ENCODE peak calls at places on chromosomes 11 and 22, in four cellular contexts. One of them, this sample, is unnamed. For H3K4me1, the result is how much of the 10 kb centered on the place peaks cover.

GRCh38 chr11:59810189-59810910 is at the start of gene MRPL16:
- DNase-seq in sigmoid colon: peak
- DNase-seq in aorta: peak
- DNase-seq in heart left ventricle: peak
- DNase-seq in this sample: peak

GRCh38 chr11:59186130-59186594 is 14.2 kb downstream of the DTX4 start:
- DNase-seq in sigmoid colon: no peak
- DNase-seq in aorta: no peak
- DNase-seq in heart left ventricle: no peak
- DNase-seq in this sample: peak

GRCh38 chr22:37222440-37222971 is 10.2 kb upstream of the SSTR3 start:
- DNase-seq in sigmoid colon: no peak
- DNase-seq in aorta: peak
- DNase-seq in heart left ventricle: no peak
- DNase-seq in this sample: no peak

GRCh38 chr11:130069684-130070108 is at the start of gene APLP2:
- DNase-seq in sigmoid colon: peak
- DNase-seq in aorta: peak
- DNase-seq in heart left ventricle: peak
- DNase-seq in this sample: peak

GRCh38 chr11:33634291-33634834 is 66.3 kb downstream of the C11orf91 start:
- DNase-seq in sigmoid colon: no peak
- DNase-seq in aorta: no peak
- DNase-seq in heart left ventricle: no peak
- DNase-seq in this sample: no peak

GRCh38 chr11:124179311-124179710 is 3.8 kb upstream of the OR10D3 start:
- DNase-seq in sigmoid colon: no peak
- DNase-seq in aorta: no peak
- DNase-seq in heart left ventricle: no peak
- DNase-seq in this sample: no peak

GRCh38 chr11:120331301-120331966 is 4.8 kb upstream of the ARHGEF12 start:
- DNase-seq in sigmoid colon: no peak
- DNase-seq in aorta: no peak
- DNase-seq in heart left ventricle: no peak
- DNase-seq in this sample: no peak

GRCh38 chr11:7977251-7977917 is 9.8 kb upstream of the EIF3F start:
- DNase-seq in sigmoid colon: no peak
- DNase-seq in aorta: no peak
- DNase-seq in heart left ventricle: no peak
- DNase-seq in this sample: no peak

GRCh38 chr11:38143852-38144251 is 1545.8 kb upstream of the RAG2 start:
- DNase-seq in sigmoid colon: no peak
- DNase-seq in aorta: no peak
- DNase-seq in heart left ventricle: no peak
- DNase-seq in this sample: no peak

GRCh38 chr11:63573881-63574855 is 11.0 kb upstream of the PLAAT2 start:
- DNase-seq in sigmoid colon: peak
- DNase-seq in aorta: no peak
- DNase-seq in heart left ventricle: no peak
- DNase-seq in this sample: no peak

GRCh38 chr11:29161216-29161615 is 855.6 kb downstream of the KCNA4 start:
- DNase-seq in sigmoid colon: no peak
- DNase-seq in aorta: no peak
- DNase-seq in heart left ventricle: no peak
- DNase-seq in this sample: no peak

GRCh38 chr22:44879301-44879680 is 126.9 kb downstream of the ARHGAP8 start:
- DNase-seq in sigmoid colon: peak
- DNase-seq in aorta: peak
- DNase-seq in heart left ventricle: no peak
- DNase-seq in this sample: peak

GRCh38 chr22:38843716-38844660 is at the start of gene NPTXR:
- DNase-seq in sigmoid colon: no peak
- DNase-seq in aorta: peak
- DNase-seq in heart left ventricle: no peak
- DNase-seq in this sample: no peak

GRCh38 chr11:7486731-7487130 is 1.4 kb downstream of the OLFML1 start:
- DNase-seq in sigmoid colon: no peak
- DNase-seq in aorta: no peak
- DNase-seq in heart left ventricle: no peak
- DNase-seq in this sample: no peak

GRCh38 chr11:90134420-90135003 is at the start of gene NAALAD2:
- DNase-seq in sigmoid colon: peak
- DNase-seq in aorta: peak
- DNase-seq in heart left ventricle: peak
- DNase-seq in this sample: peak

GRCh38 chr11:73907191-73907590 is 30.4 kb downstream of the PAAF1 start:
- DNase-seq in sigmoid colon: no peak
- DNase-seq in aorta: no peak
- DNase-seq in heart left ventricle: no peak
- DNase-seq in this sample: no peak

GRCh38 chr11:27722117-27722844 is 22.0 kb upstream of the BDNF start:
- DNase-seq in sigmoid colon: no peak
- DNase-seq in aorta: peak
- DNase-seq in heart left ventricle: no peak
- DNase-seq in this sample: no peak

GRCh38 chr11:68009391-68010000 is 631 bp upstream of the ALDH3B1 start:
- DNase-seq in sigmoid colon: no peak
- DNase-seq in aorta: no peak
- DNase-seq in heart left ventricle: no peak
- DNase-seq in this sample: peak

GRCh38 chr11:75554258-75555022 is 7.6 kb upstream of the SERPINH1 start:
- DNase-seq in sigmoid colon: peak
- DNase-seq in aorta: peak
- DNase-seq in heart left ventricle: peak
- DNase-seq in this sample: peak

GRCh38 chr22:29314537-29315285 is 786 bp downstream of the RASL10A start:
- DNase-seq in sigmoid colon: no peak
- DNase-seq in aorta: peak
- DNase-seq in heart left ventricle: peak
- DNase-seq in this sample: peak

GRCh38 chr11:34395916-34396555 is 38.2 kb upstream of the ABTB2 start:
- DNase-seq in sigmoid colon: no peak
- DNase-seq in aorta: no peak
- DNase-seq in heart left ventricle: no peak
- DNase-seq in this sample: no peak

GRCh38 chr11:119423459-119424254 is 685 bp upstream of the THY1 start:
- DNase-seq in sigmoid colon: no peak
- DNase-seq in aorta: no peak
- DNase-seq in heart left ventricle: no peak
- DNase-seq in this sample: no peak

GRCh38 chr11:70105755-70106571 is 27.8 kb downstream of the ANO1 start:
- DNase-seq in sigmoid colon: peak
- DNase-seq in aorta: no peak
- DNase-seq in heart left ventricle: peak
- DNase-seq in this sample: no peak

GRCh38 chr11:74806267-74806666 is 57.6 kb downstream of the RNF169 start:
- DNase-seq in sigmoid colon: no peak
- DNase-seq in aorta: no peak
- DNase-seq in heart left ventricle: no peak
- DNase-seq in this sample: no peak

DNA sequence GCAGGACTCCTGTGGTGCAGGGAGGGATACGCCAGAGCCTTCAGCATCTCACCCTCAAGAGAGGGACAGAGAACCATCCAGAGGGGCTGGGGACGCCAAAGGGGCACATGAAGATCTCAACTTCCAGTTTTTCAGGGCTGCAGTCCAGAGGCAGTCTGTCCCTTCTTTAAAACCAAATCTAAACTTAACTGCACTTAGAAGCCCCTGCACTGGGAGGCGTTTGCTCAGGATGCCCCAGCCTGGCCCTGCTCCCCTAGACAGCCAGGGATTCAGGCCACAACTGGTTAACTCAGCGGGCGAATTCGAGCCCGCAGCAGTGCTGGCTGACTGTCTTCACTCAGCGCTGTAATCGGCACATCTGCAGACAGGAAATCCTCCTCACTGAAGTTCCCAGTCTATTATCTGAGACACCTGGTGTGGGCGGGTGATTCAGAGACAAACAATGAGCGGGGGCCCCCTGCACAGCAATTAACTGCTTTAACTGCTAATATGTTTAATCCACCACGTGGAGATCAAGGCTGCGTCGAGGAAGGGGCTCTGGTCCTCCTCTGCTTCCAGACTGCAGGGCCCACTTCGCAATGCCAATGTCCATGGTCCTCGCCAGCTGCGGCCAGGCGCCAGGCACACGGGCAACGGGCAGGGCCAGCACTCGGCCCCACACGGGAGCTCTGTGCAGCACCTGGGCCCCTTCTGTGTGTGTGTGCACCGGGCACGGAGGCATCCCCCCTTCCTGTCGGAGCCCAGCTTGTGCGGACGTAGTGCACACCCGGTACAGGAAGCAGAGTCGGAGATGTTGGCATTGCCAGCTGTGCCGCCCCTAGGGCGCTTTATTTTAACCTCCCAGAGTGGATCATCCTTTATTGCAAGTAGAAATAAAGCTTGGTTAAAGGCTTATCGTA is 36.9 kb upstream of the GNB1L start:
- DNase-seq in sigmoid colon: no peak
- DNase-seq in aorta: no peak
- DNase-seq in heart left ventricle: no peak
- DNase-seq in this sample: no peak
- H3K4me3 ChIP-seq in sigmoid colon: no peak
- H3K4me3 ChIP-seq in aorta: no peak
- H3K4me3 ChIP-seq in heart left ventricle: no peak
- H3K4me3 ChIP-seq in this sample: peak

GRCh38 chr11:57560146-57560545 is 7.3 kb downstream of the UBE2L6 start:
- DNase-seq in sigmoid colon: no peak
- DNase-seq in aorta: no peak
- DNase-seq in heart left ventricle: no peak
- DNase-seq in this sample: no peak
- H3K4me1 ChIP-seq in sigmoid colon: under half
- H3K4me1 ChIP-seq in aorta: under half
- H3K4me1 ChIP-seq in heart left ventricle: under half
- H3K4me1 ChIP-seq in this sample: under half

GRCh38 chr22:49657275-49657973 is 170.2 kb downstream of the BRD1 start:
- DNase-seq in sigmoid colon: peak
- DNase-seq in aorta: peak
- DNase-seq in heart left ventricle: peak
- DNase-seq in this sample: peak

GRCh38 chr22:49658902-49659280 is 168.8 kb downstream of the BRD1 start:
- DNase-seq in sigmoid colon: no peak
- DNase-seq in aorta: no peak
- DNase-seq in heart left ventricle: no peak
- DNase-seq in this sample: peak

GRCh38 chr22:49656291-49656851 is 171.3 kb downstream of the BRD1 start:
- DNase-seq in sigmoid colon: no peak
- DNase-seq in aorta: peak
- DNase-seq in heart left ventricle: no peak
- DNase-seq in this sample: peak

GRCh38 chr22:49659281-49659923 is 168.3 kb downstream of the BRD1 start:
- DNase-seq in sigmoid colon: peak
- DNase-seq in aorta: peak
- DNase-seq in heart left ventricle: peak
- DNase-seq in this sample: peak

DNA sequence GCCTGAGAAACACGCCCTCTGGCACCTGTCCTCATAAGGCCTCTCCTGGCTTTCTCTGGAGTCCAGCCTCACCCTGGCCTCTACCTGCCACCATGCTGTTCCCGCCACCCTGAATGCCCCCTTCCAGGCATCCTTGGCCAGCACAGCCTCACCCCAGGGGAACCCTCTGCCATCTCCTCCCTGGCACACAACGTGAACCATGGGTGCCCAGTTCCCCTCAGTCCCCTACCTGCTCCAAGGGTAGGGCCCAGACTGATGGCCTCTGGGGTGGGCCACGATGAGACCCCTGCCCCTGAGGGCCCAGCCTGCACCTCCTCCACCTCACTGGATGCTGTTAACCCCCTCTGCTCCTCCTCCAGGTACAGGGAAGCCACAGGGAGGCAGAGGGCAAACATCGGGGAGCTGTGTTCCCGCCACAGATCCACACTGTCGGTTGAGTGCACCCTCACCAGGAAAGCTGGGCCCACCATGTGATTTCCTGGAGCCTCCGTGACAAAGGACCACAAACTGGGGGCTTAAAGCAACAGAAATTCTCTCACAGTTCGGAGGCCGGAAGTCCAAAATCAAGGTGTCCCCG is 169.6 kb downstream of the BRD1 start:
- DNase-seq in sigmoid colon: peak
- DNase-seq in aorta: no peak
- DNase-seq in heart left ventricle: no peak
- DNase-seq in this sample: peak
- H3K4me3 ChIP-seq in sigmoid colon: no peak
- H3K4me3 ChIP-seq in aorta: no peak
- H3K4me3 ChIP-seq in heart left ventricle: no peak
- H3K4me3 ChIP-seq in this sample: peak

DNA sequence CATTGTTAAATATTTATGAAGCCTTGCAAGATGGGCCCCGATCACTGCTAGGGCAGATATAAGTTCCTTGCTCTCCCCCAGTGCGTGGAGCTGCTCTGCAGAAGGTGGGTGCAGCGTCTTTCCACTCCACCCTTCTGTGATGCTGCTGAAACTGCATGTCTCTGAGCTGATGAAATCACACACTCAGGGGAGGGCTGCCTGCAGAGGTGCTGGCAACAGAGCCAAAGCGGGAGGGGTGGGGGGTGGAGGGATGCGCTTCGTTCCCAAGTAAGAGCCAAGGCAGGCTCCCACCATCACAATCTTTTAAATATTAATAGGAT is 116.6 kb upstream of the NTM start:
- DNase-seq in sigmoid colon: no peak
- DNase-seq in aorta: no peak
- DNase-seq in heart left ventricle: no peak
- DNase-seq in this sample: no peak
- H3K4me1 ChIP-seq in sigmoid colon: under half
- H3K4me1 ChIP-seq in aorta: under half
- H3K4me1 ChIP-seq in heart left ventricle: under half
- H3K4me1 ChIP-seq in this sample: under half

DNA sequence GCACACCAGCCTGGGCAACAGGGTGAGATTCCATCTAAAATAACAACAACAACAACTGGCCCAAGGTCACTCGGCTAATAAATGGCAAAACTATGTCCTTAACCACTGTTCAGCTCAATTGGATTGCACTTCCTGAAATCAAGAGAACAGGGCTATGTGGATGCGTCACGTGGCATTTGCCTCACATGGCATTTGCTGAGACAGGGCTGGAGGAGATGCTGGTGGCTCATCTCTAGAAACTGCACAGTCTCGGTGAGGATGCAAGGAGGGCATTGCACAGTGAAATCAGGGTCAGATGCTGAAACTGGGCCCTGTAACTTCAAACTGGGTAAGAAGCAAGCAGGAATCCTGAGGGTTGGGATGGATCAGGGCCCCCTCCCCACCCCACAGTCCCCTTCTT is 171.9 kb downstream of the BUD13 start:
- DNase-seq in sigmoid colon: peak
- DNase-seq in aorta: peak
- DNase-seq in heart left ventricle: no peak
- DNase-seq in this sample: no peak
- H3K4me3 ChIP-seq in sigmoid colon: no peak
- H3K4me3 ChIP-seq in aorta: no peak
- H3K4me3 ChIP-seq in heart left ventricle: no peak
- H3K4me3 ChIP-seq in this sample: no peak